ENCODE peak calls at places on chromosomes 11 and 22, in five cellular contexts. E, Z, O, F and R are unnamed samples.

GRCh38 chr11:47415949-47416472 is 7.6 kb downstream of the SLC39A13 start:
- DNase-seq in O (no peak), E (peak), Z (no peak), F (no peak), R (no peak)

GRCh38 chr11:121829159-121829643 is 286.8 kb downstream of the BLID start:
- DNase-seq in Z (no peak), E (peak), F (no peak), O (no peak), R (no peak)

GRCh38 chr22:50189184-50189848 is 3.6 kb downstream of the TRABD start:
- DNase-seq in O (no peak), E (no peak), Z (no peak), F (no peak), R (peak)

GRCh38 chr11:33147559-33147958 is 13.7 kb downstream of the CSTF3 start:
- DNase-seq in E (no peak), F (no peak), Z (no peak), O (no peak), R (no peak)

GRCh38 chr22:49328630-49329405 is 498.9 kb downstream of the BRD1 start:
- DNase-seq in O (no peak), Z (no peak), E (no peak), F (no peak), R (no peak)

GRCh38 chr22:29520851-29521250 is 32.7 kb downstream of the THOC5 start:
- DNase-seq in F (no peak), Z (no peak), O (no peak), E (peak), R (no peak)

GRCh38 chr22:50269573-50270301 is 443 bp downstream of the MAPK11 start:
- DNase-seq in Z (no peak), F (peak), O (no peak), E (peak), R (no peak)

GRCh38 chr11:78039919-78040671 is 17.0 kb upstream of the KCTD14 start:
- DNase-seq in F (peak), Z (peak), O (no peak), E (peak), R (peak)

GRCh38 chr11:11179239-11179638 is 173.8 kb downstream of the CSNK2A3 start:
- DNase-seq in Z (peak), E (peak), O (no peak), F (no peak), R (no peak)

GRCh38 chr11:84642500-84642899 is 984.6 kb downstream of the DLG2 start:
- DNase-seq in Z (no peak), O (no peak), E (no peak), F (no peak), R (no peak)

GRCh38 chr11:131672191-131672590 is 301.8 kb downstream of the NTM start:
- DNase-seq in O (no peak), Z (no peak), F (no peak), E (no peak), R (no peak)

GRCh38 chr11:57938351-57938750 is 85.3 kb upstream of the OR9Q1 start:
- DNase-seq in E (no peak), F (no peak), Z (no peak), O (no peak), R (no peak)

GRCh38 chr11:117597083-117597482 is 199.9 kb downstream of the DSCAML1 start:
- DNase-seq in E (peak), Z (peak), F (no peak), O (peak), R (no peak)

GRCh38 chr11:15828241-15828903 is 528.0 kb downstream of the SOX6 start:
- DNase-seq in F (no peak), O (no peak), E (no peak), Z (peak), R (no peak)

GRCh38 chr11:27241316-27242122 is 121.5 kb downstream of the CCDC34 start:
- DNase-seq in E (peak), F (no peak), Z (peak), O (no peak), R (no peak)

GRCh38 chr11:6833329-6833728 is 12.2 kb upstream of the OR10A5 start:
- DNase-seq in O (no peak), F (no peak), Z (no peak), E (no peak), R (no peak)

GRCh38 chr11:29093416-29093815 is 923.4 kb downstream of the KCNA4 start:
- DNase-seq in F (no peak), E (peak), O (no peak), Z (no peak), R (no peak)

GRCh38 chr11:130601141-130601540 is 152.7 kb downstream of the ADAMTS15 start:
- DNase-seq in F (no peak), Z (no peak), O (no peak), E (peak), R (no peak)

GRCh38 chr11:24716403-24716802 is 219.6 kb downstream of the LUZP2 start:
- DNase-seq in F (no peak), Z (no peak), O (no peak), E (no peak), R (no peak)

GRCh38 chr11:104956528-104956927 is 11.8 kb downstream of the CASP4 start:
- DNase-seq in E (peak), O (no peak), Z (no peak), F (no peak), R (no peak)

GRCh38 chr11:16293204-16293681 is 63.1 kb downstream of the SOX6 start:
- DNase-seq in O (no peak), E (peak), Z (no peak), F (no peak), R (no peak)

GRCh38 chr22:42939451-42939881 is 75.5 kb downstream of the PACSIN2 start:
- DNase-seq in E (no peak), O (no peak), F (no peak), Z (no peak), R (no peak)